ENCODE peak calls at places on chromosome X, in four cellular contexts. One of them, this sample, is unnamed.

GRCh38 chrX:96244955-96245354 is 439.7 kb upstream of the DIAPH2 start:
- DNase-seq in LoVo: no peak
- DNase-seq in nucleus accumbens: no peak
- DNase-seq in naive B cell: no peak
- DNase-seq in this sample: no peak

GRCh38 chrX:139058831-139059495 is 347.4 kb upstream of the FGF13 start:
- DNase-seq in naive B cell: no peak
- DNase-seq in nucleus accumbens: no peak
- DNase-seq in LoVo: peak
- DNase-seq in this sample: no peak

GRCh38 chrX:22134681-22135080 is 102.6 kb downstream of the PHEX start:
- DNase-seq in naive B cell: no peak
- DNase-seq in nucleus accumbens: no peak
- DNase-seq in LoVo: no peak
- DNase-seq in this sample: peak

GRCh38 chrX:47187106-47187677 is 6.4 kb upstream of the UBA1 start:
- DNase-seq in LoVo: no peak
- DNase-seq in naive B cell: no peak
- DNase-seq in nucleus accumbens: no peak
- DNase-seq in this sample: no peak

GRCh38 chrX:133921764-133922389 is 63.5 kb downstream of the GPC3 start:
- DNase-seq in naive B cell: no peak
- DNase-seq in LoVo: peak
- DNase-seq in nucleus accumbens: peak
- DNase-seq in this sample: no peak

GRCh38 chrX:72532371-72532770 is 40.3 kb downstream of the HDAC8 start:
- DNase-seq in nucleus accumbens: no peak
- DNase-seq in LoVo: no peak
- DNase-seq in naive B cell: no peak
- DNase-seq in this sample: no peak

GRCh38 chrX:117376460-117376859 is 740.1 kb downstream of the KLHL13 start:
- DNase-seq in LoVo: peak
- DNase-seq in nucleus accumbens: no peak
- DNase-seq in naive B cell: no peak
- DNase-seq in this sample: no peak

GRCh38 chrX:41409006-41409405 is 38.1 kb upstream of the NYX start:
- DNase-seq in nucleus accumbens: no peak
- DNase-seq in LoVo: no peak
- DNase-seq in naive B cell: no peak
- DNase-seq in this sample: no peak

GRCh38 chrX:107542500-107542899 is 85.8 kb upstream of the PRPS1 start:
- DNase-seq in nucleus accumbens: peak
- DNase-seq in naive B cell: no peak
- DNase-seq in LoVo: no peak
- DNase-seq in this sample: no peak

GRCh38 chrX:15973941-15974340 is 119.3 kb upstream of the AP1S2 start:
- DNase-seq in naive B cell: no peak
- DNase-seq in nucleus accumbens: no peak
- DNase-seq in LoVo: no peak
- DNase-seq in this sample: no peak

GRCh38 chrX:40175416-40176255 is 77.9 kb upstream of the BCOR start:
- DNase-seq in nucleus accumbens: peak
- DNase-seq in LoVo: peak
- DNase-seq in naive B cell: peak
- DNase-seq in this sample: peak

GRCh38 chrX:136032370-136032769 is 47.1 kb downstream of the SLC9A6 start:
- DNase-seq in naive B cell: no peak
- DNase-seq in LoVo: no peak
- DNase-seq in nucleus accumbens: no peak
- DNase-seq in this sample: no peak

GRCh38 chrX:358651-359143 is 28.0 kb downstream of the PPP2R3B start:
- DNase-seq in nucleus accumbens: no peak
- DNase-seq in LoVo: no peak
- DNase-seq in naive B cell: no peak
- DNase-seq in this sample: no peak

GRCh38 chrX:46588263-46588662 is 14.7 kb downstream of the CHST7 start:
- DNase-seq in LoVo: no peak
- DNase-seq in naive B cell: no peak
- DNase-seq in nucleus accumbens: no peak
- DNase-seq in this sample: peak

GRCh38 chrX:43108828-43109227 is 330.9 kb upstream of the PPP1R2C start:
- DNase-seq in nucleus accumbens: no peak
- DNase-seq in LoVo: no peak
- DNase-seq in naive B cell: no peak
- DNase-seq in this sample: no peak

GRCh38 chrX:124211312-124211942 is 121.0 kb upstream of the TEX13D start:
- DNase-seq in LoVo: peak
- DNase-seq in naive B cell: peak
- DNase-seq in nucleus accumbens: no peak
- DNase-seq in this sample: no peak

GRCh38 chrX:132676561-132677186 is 187.8 kb upstream of the MBNL3 start:
- DNase-seq in naive B cell: no peak
- DNase-seq in nucleus accumbens: no peak
- DNase-seq in LoVo: no peak
- DNase-seq in this sample: no peak

GRCh38 chrX:51459125-51459524 is 37.3 kb downstream of the NUDT11 start:
- DNase-seq in LoVo: no peak
- DNase-seq in nucleus accumbens: no peak
- DNase-seq in naive B cell: no peak
- DNase-seq in this sample: peak

GRCh38 chrX:17591741-17592110 is 145.6 kb upstream of the SCML1 start:
- DNase-seq in LoVo: no peak
- DNase-seq in nucleus accumbens: no peak
- DNase-seq in naive B cell: no peak
- DNase-seq in this sample: no peak

GRCh38 chrX:103730746-103731508 is 20.2 kb downstream of the TMEM31 start:
- DNase-seq in nucleus accumbens: no peak
- DNase-seq in LoVo: no peak
- DNase-seq in naive B cell: no peak
- DNase-seq in this sample: no peak

GRCh38 chrX:136643243-136643642 is 4.7 kb upstream of the CD40LG start:
- DNase-seq in LoVo: no peak
- DNase-seq in nucleus accumbens: no peak
- DNase-seq in naive B cell: no peak
- DNase-seq in this sample: no peak

GRCh38 chrX:9285342-9285771 is 179.5 kb upstream of the TBL1X start:
- DNase-seq in nucleus accumbens: no peak
- DNase-seq in LoVo: no peak
- DNase-seq in naive B cell: no peak
- DNase-seq in this sample: no peak

GRCh38 chrX:150663061-150663460 is 30.1 kb upstream of the MTMR1 start:
- DNase-seq in nucleus accumbens: no peak
- DNase-seq in naive B cell: no peak
- DNase-seq in LoVo: no peak
- DNase-seq in this sample: no peak

This sample was measured in SW 1271.